ENCODE peak calls at places on chromosome 21, in five cellular contexts. D is erythroblast, A is Kasumi-1, I is AG08396, C is glutamatergic neuron. N is an unnamed sample.

GRCh38 chr21:39085843-39086415 is 97.3 kb downstream of the PSMG1 start:
- DNase-seq in D (no peak), A (no peak), I (no peak), C (no peak), N (no peak)

GRCh38 chr21:30981403-30981802 is 56.9 kb downstream of the KRTAP19-8 start:
- DNase-seq in D (no peak), A (no peak), I (no peak), C (peak), N (no peak)

GRCh38 chr21:44845418-44846200 is 27.7 kb upstream of the SUMO3 start:
- DNase-seq in D (peak), A (peak), I (peak), C (peak), N (peak)

GRCh38 chr21:17340081-17340480 is 172.8 kb upstream of the CXADR start:
- DNase-seq in D (no peak), A (no peak), I (no peak), C (no peak), N (no peak)

GRCh38 chr21:14833952-14834351 is 230.8 kb downstream of the NRIP1 start:
- DNase-seq in D (no peak), A (no peak), I (no peak), C (no peak), N (no peak)

GRCh38 chr21:45076245-45076661 is 1.9 kb downstream of the ADARB1 start:
- DNase-seq in D (peak), A (no peak), I (peak), C (no peak), N (peak)

GRCh38 chr21:35428041-35428400 is 378.9 kb upstream of the RUNX1 start:
- DNase-seq in D (no peak), A (no peak), I (no peak), C (no peak), N (no peak)

GRCh38 chr21:43944181-43944633 is 67.9 kb upstream of the TRAPPC10 start:
- DNase-seq in D (no peak), A (no peak), I (no peak), C (no peak), N (no peak)

GRCh38 chr21:42527489-42528158 is 14.0 kb downstream of the SLC37A1 start:
- DNase-seq in D (no peak), A (no peak), I (no peak), C (no peak), N (no peak)

GRCh38 chr21:29771491-29772066 is 168.2 kb downstream of the GRIK1 start:
- DNase-seq in D (no peak), A (no peak), I (no peak), C (no peak), N (no peak)

GRCh38 chr21:23218667-23219066 is 2220.5 kb downstream of the NCAM2 start:
- DNase-seq in D (no peak), A (no peak), I (no peak), C (no peak), N (no peak)

GRCh38 chr21:42248783-42249597 is 30.1 kb downstream of the ABCG1 start:
- DNase-seq in D (no peak), A (no peak), I (no peak), C (no peak), N (no peak)

GRCh38 chr21:36134820-36135390 is at the start of gene CBR3:
- DNase-seq in D (no peak), A (no peak), I (peak), C (peak), N (peak)

N was measured in foreskin melanocyte.